ENCODE peak calls at places on chromosomes 7 and 10, in nine cellular contexts. E is Peyer's patch, L is A549, D is HCT116, K is heart left ventricle, B is ovary, R is uterus, X is GM12891, H is H54. G is an unnamed sample.

GRCh38 chr7:19362099-19362498 is 216.9 kb upstream of the FERD3L start:
- DNase-seq in E (no peak), H (no peak), D (no peak), B (no peak), K (no peak), X (no peak), R (no peak), L (no peak), G (no peak)

GRCh38 chr7:123594813-123595241 is 6.8 kb upstream of the ASB15 start:
- DNase-seq in K (no peak), B (no peak), H (no peak), E (no peak), R (no peak), L (no peak), D (no peak), X (no peak), G (no peak)

GRCh38 chr10:90589825-90590224 is 268.0 kb downstream of the HTR7 start:
- DNase-seq in D (no peak), L (no peak), H (no peak), E (no peak), K (no peak), B (no peak), X (no peak), R (no peak), G (no peak)

GRCh38 chr10:97210576-97210975 is 24.8 kb upstream of the SLIT1 start:
- DNase-seq in R (peak; percentile 65), D (peak; percentile 54), B (peak; percentile 64), L (peak; percentile 73), X (peak; percentile 55), H (peak; percentile 60), E (peak; percentile 74), K (peak; percentile 58), G (peak; percentile 78)

GRCh38 chr7:94556028-94556427 is 46.4 kb downstream of the CASD1 start:
- DNase-seq in H (no peak), E (no peak), B (no peak), D (no peak), X (no peak), R (no peak), K (no peak), L (no peak), G (no peak)

GRCh38 chr7:155258233-155258575 is 39.5 kb upstream of the INSIG1 start:
- DNase-seq in E (no peak), B (no peak), X (no peak), D (no peak), K (peak; percentile 50), H (peak; percentile 86), R (no peak), L (peak; percentile 16), G (no peak)

GRCh38 chr10:96513686-96514551 is at the start of gene TLL2:
- DNase-seq in K (peak; percentile 93), X (peak; percentile 78), H (no peak), R (peak; percentile 83), D (peak; percentile 59), B (peak; percentile 72), L (peak; percentile 90), E (peak; percentile 92), G (peak; percentile 94)

GRCh38 chr10:112189465-112189864 is 5.9 kb upstream of the GPAM start:
- DNase-seq in K (no peak), D (no peak), L (no peak), X (no peak), H (no peak), E (no peak), R (no peak), B (no peak), G (no peak)

GRCh38 chr7:75987026-75987804 is 7.2 kb downstream of the TMEM120A start:
- DNase-seq in K (no peak), L (no peak), X (no peak), E (no peak), D (no peak), B (peak; percentile 52), R (peak; percentile 12), H (no peak), G (peak; percentile 29)

GRCh38 chr7:135774284-135774683 is 25.7 kb upstream of the FAM180A start:
- DNase-seq in D (no peak), B (no peak), X (no peak), K (no peak), E (no peak), R (no peak), H (no peak), L (peak; percentile 74), G (no peak)

GRCh38 chr10:49534670-49535381 is 4.1 kb downstream of the ERCC6 start:
- DNase-seq in H (peak; percentile 30), K (no peak), R (no peak), L (no peak), E (no peak), B (no peak), D (no peak), X (peak; percentile 41), G (no peak)

GRCh38 chr10:1638889-1639418 is 98.4 kb downstream of the ADARB2 start:
- DNase-seq in L (no peak), K (no peak), E (no peak), X (no peak), B (no peak), D (no peak), H (no peak), R (no peak), G (no peak)

GRCh38 chr7:130632111-130632510 is 36.4 kb downstream of the COPG2 start:
- DNase-seq in E (no peak), R (no peak), B (no peak), H (peak; percentile 17), D (peak; percentile 26), L (no peak), K (no peak), X (no peak), G (no peak)

GRCh38 chr7:33887576-33887975 is 17.8 kb upstream of the BMPER start:
- DNase-seq in E (no peak), B (no peak), D (no peak), H (no peak), L (no peak), K (no peak), R (no peak), X (no peak), G (no peak)

DNA sequence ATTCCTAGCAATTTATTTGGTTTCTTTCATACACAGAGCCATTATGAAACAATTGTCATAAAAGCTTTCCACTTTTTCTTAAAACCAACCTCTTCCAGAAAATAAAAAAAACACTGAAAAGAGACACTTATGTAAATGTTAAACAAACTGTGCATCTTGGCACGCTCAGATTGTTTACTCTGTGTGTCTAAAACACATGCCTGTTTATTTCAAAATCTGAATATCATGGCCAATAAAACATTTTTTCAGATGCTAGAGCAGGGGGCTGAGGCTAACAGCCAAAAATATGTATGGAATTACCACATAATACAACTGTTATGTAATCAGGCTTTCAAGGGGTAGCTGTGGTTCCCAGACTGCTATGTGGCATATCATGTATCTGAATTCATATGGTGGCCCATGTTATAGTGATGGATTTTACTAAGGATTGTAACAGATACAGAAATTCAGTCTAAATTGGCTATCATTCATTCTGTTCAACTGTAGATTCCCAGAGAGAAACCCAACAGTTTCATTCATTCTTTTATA is 130.4 kb downstream of the HIBADH start:
- DNase-seq in K (no peak), D (no peak), E (no peak), X (no peak), R (no peak), H (no peak), B (no peak), L (no peak), G (no peak)
- TF ChIP-seq POLR2A in K (no peak), D (no peak), E (no peak), X (no peak), R (no peak), H (no peak), B (no peak), L (no peak), G (no peak)

GRCh38 chr7:106865130-106866115 is at the start of gene PIK3CG:
- DNase-seq in H (no peak), X (peak; percentile 30), R (no peak), E (no peak), K (no peak), B (no peak), L (no peak), D (no peak), G (no peak)
- TF ChIP-seq POLR2A in H (no peak), X (peak; percentile 32), R (no peak), E (no peak), K (no peak), B (no peak), L (no peak), D (no peak), G (no peak)

DNA sequence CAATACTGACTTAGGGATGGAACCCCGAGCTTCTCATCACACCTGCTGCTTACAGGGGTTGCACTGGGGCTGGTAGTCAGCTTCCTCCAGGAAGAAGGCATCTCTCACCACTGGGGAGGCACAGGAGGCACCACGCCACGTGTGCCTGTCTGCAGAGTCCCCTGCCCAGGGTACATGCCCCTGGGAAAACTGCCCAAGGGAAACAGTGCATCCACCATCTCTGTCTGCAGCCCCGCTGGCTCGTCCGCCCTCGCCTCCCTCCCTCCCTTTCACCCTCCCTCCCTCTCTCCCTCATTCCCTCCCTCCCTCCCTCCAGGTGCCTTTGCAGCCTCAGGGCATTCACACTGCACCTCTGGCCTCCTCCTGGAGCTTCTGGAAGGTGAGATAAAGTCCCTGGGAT is 101.1 kb downstream of the PTPRE start:
- DNase-seq in E (peak; percentile 28), L (no peak), B (no peak), R (no peak), H (no peak), X (no peak), K (no peak), D (no peak), G (peak; percentile 57)
- TF ChIP-seq POLR2A in E (no peak), L (no peak), B (no peak), R (no peak), H (no peak), X (no peak), K (no peak), D (no peak), G (no peak)

GRCh38 chr10:88964360-88964759 is 11.8 kb upstream of the ACTA2 start:
- DNase-seq in X (no peak), E (no peak), B (no peak), H (no peak), R (no peak), L (no peak), K (no peak), D (no peak), G (no peak)

GRCh38 chr10:88963318-88963717 is 10.7 kb upstream of the ACTA2 start:
- DNase-seq in H (no peak), D (no peak), E (no peak), X (no peak), R (no peak), K (no peak), L (no peak), B (no peak), G (no peak)

GRCh38 chr10:88961266-88961665 is 8.7 kb upstream of the ACTA2 start:
- DNase-seq in D (no peak), L (no peak), R (no peak), H (no peak), E (no peak), K (no peak), X (no peak), B (no peak), G (no peak)

GRCh38 chr10:88960854-88961253 is 8.3 kb upstream of the ACTA2 start:
- DNase-seq in D (no peak), B (no peak), E (no peak), X (no peak), K (no peak), L (no peak), H (no peak), R (no peak), G (no peak)

DNA sequence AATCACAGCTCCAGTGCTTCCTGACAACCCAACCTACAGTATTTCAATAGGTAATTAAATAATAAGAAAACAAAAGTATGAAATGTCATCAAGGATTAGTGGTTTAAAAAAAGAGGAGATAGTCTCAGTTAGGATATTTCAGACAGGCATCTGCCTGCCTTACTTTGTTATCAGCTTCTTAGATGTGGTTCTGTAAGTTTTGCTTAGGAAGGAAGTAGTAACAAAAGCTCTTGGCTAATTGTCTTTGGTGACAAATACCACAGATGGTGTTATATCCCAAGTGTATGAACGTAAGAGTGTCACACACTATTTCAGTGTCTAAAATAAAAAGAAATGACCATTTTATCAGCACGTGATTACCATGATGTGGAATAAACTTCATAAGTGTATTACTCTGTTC is 9.8 kb upstream of the ACTA2 start:
- DNase-seq in B (no peak), D (no peak), H (no peak), K (no peak), E (no peak), L (no peak), R (no peak), X (no peak), G (no peak)
- TF ChIP-seq POLR2A in B (no peak), D (no peak), H (no peak), K (no peak), E (no peak), L (no peak), R (no peak), X (no peak), G (no peak)